ENCODE peak calls at places on chromosome 11, in five cellular contexts. I is A549, N is left ventricle myocardium inferior, T is IMR-90, E is neural crest cell. P is an unnamed sample.
A peak's percentile ranks its signal among the peaks of the same experiment; 100 is the strongest.

GRCh38 chr11:61160487-61161189 is 588 bp downstream of the VPS37C start:
- DNase-seq in N (no peak), I (no peak), T (no peak), E (no peak), P (no peak)

GRCh38 chr11:35082322-35083180 is 56.4 kb upstream of the CD44 start:
- DNase-seq in I (peak; percentile 81), T (peak; percentile 83), E (no peak), N (peak; percentile 45), P (peak; percentile 15)

GRCh38 chr11:119684361-119685072 is 44.5 kb downstream of the NECTIN1 start:
- DNase-seq in E (peak; percentile 18), T (peak; percentile 75), I (peak; percentile 10), N (no peak), P (peak; percentile 54)

GRCh38 chr11:129319201-129319600 is 56.4 kb upstream of the BARX2 start:
- DNase-seq in I (no peak), T (no peak), N (no peak), E (no peak), P (no peak)

GRCh38 chr11:107564877-107565218 is 687 bp downstream of the ALKBH8 start:
- DNase-seq in N (no peak), I (no peak), T (no peak), E (no peak), P (no peak)

GRCh38 chr11:100640071-100640470 is 47.0 kb upstream of the ARHGAP42 start:
- DNase-seq in N (no peak), I (no peak), T (peak; percentile 66), E (no peak), P (no peak)

GRCh38 chr11:132472411-132473205 is 1059.7 kb downstream of the OPCML start:
- DNase-seq in I (no peak), T (no peak), N (no peak), E (no peak), P (no peak)

GRCh38 chr11:69645801-69646492 is 5.0 kb downstream of the CCND1 start:
- DNase-seq in N (no peak), T (no peak), I (no peak), E (no peak), P (no peak)

GRCh38 chr11:2149471-2150205 is 10.4 kb upstream of the IGF2 start:
- DNase-seq in I (no peak), N (no peak), E (no peak), T (no peak), P (no peak)

GRCh38 chr11:125371451-125371935 is 124.6 kb downstream of the FEZ1 start:
- DNase-seq in T (no peak), I (no peak), N (no peak), E (no peak), P (peak; percentile 55)

GRCh38 chr11:12743834-12744449 is 69.7 kb downstream of the TEAD1 start:
- DNase-seq in E (no peak), I (no peak), T (no peak), N (no peak), P (no peak)

GRCh38 chr11:86138958-86139357 is 70.1 kb upstream of the PICALM start:
- DNase-seq in T (no peak), I (no peak), E (no peak), N (no peak), P (no peak)

GRCh38 chr11:1523779-1524178 is 37.2 kb upstream of the MOB2 start:
- DNase-seq in I (no peak), T (no peak), N (no peak), E (no peak), P (no peak)

GRCh38 chr11:33094157-33094556 is 54.8 kb downstream of the TCP11L1 start:
- DNase-seq in N (no peak), T (no peak), I (no peak), E (no peak), P (no peak)

GRCh38 chr11:10097615-10098014 is 196.4 kb downstream of the SBF2 start:
- DNase-seq in T (no peak), I (no peak), N (no peak), E (no peak), P (no peak)

GRCh38 chr11:126063510-126063858 is 818 bp upstream of the CDON start:
- DNase-seq in E (no peak), N (no peak), I (no peak), T (no peak), P (no peak)

GRCh38 chr11:85664561-85665481 is at the start of gene CREBZF:
- DNase-seq in T (peak; percentile 95), N (peak; percentile 94), I (peak; percentile 97), E (peak; percentile 94), P (peak; percentile 92)

GRCh38 chr11:46917109-46918086 is 952 bp downstream of the LRP4 start:
- DNase-seq in T (no peak), E (no peak), N (no peak), I (no peak), P (peak; percentile 10)

GRCh38 chr11:29707924-29708323 is 308.9 kb downstream of the KCNA4 start:
- DNase-seq in T (no peak), N (no peak), I (no peak), E (no peak), P (no peak)

GRCh38 chr11:57175478-57175877 is 6.3 kb upstream of the LRRC55 start:
- DNase-seq in I (no peak), T (no peak), N (no peak), E (no peak), P (no peak)

GRCh38 chr11:26248661-26249060 is 83.3 kb upstream of the ANO3 start:
- DNase-seq in T (no peak), I (no peak), E (no peak), N (no peak), P (no peak)

GRCh38 chr11:71222318-71223080 is 29.9 kb downstream of the SHANK2 start:
- DNase-seq in I (no peak), T (no peak), N (peak; percentile 53), E (no peak), P (no peak)

GRCh38 chr11:11978792-11979486 is 29.5 kb downstream of the DKK3 start:
- DNase-seq in N (peak; percentile 92), E (no peak), T (peak; percentile 80), I (no peak), P (no peak)

GRCh38 chr11:36153581-36153980 is 135.6 kb downstream of the COMMD9 start:
- DNase-seq in N (no peak), T (peak; percentile 35), I (no peak), E (no peak), P (no peak)

GRCh38 chr11:107719557-107720304 is 7.9 kb upstream of the SLN start:
- DNase-seq in I (no peak), N (no peak), T (no peak), E (no peak), P (no peak)

GRCh38 chr11:126411971-126412381 is 56.5 kb downstream of the ST3GAL4 start:
- DNase-seq in I (no peak), E (no peak), T (no peak), N (peak; percentile 67), P (no peak)

GRCh38 chr11:75814686-75815344 is at the start of gene UVRAG:
- DNase-seq in I (peak; percentile 99), T (peak; percentile 99), N (peak; percentile 97), E (peak; percentile 100), P (peak; percentile 99)
- TF ChIP-seq CTCF in I (no peak), T (no peak), N (peak; percentile 48), E (no peak), P (no peak)

GRCh38 chr11:64090811-64091516 is 55.2 kb downstream of the FLRT1 start:
- DNase-seq in I (peak; percentile 41), N (no peak), E (peak; percentile 37), T (peak; percentile 43), P (no peak)
- TF ChIP-seq CTCF in I (peak; percentile 7), N (no peak), E (no peak), T (no peak), P (no peak)

GRCh38 chr11:19805346-19805745 is 92.7 kb downstream of the NAV2 start:
- DNase-seq in E (no peak), N (no peak), I (no peak), T (no peak), P (no peak)

GRCh38 chr11:19806251-19806650 is 93.6 kb downstream of the NAV2 start:
- DNase-seq in T (no peak), I (no peak), N (no peak), E (no peak), P (no peak)

GRCh38 chr11:19805827-19806226 is 93.2 kb downstream of the NAV2 start:
- DNase-seq in N (no peak), T (peak; percentile 64), E (no peak), I (no peak), P (no peak)

GRCh38 chr11:19810852-19811251 is 98.2 kb downstream of the NAV2 start:
- DNase-seq in N (no peak), E (no peak), T (no peak), I (no peak), P (no peak)

GRCh38 chr11:19808076-19808911 is 95.7 kb downstream of the NAV2 start:
- DNase-seq in N (no peak), T (no peak), E (no peak), I (no peak), P (no peak)
- TF ChIP-seq CTCF in N (peak; percentile 48), T (no peak), E (no peak), I (peak; percentile 53), P (no peak)

GRCh38 chr11:78646564-78647185 is 72.0 kb upstream of the NARS2 start:
- DNase-seq in N (no peak), I (peak; percentile 60), T (peak; percentile 49), E (peak; percentile 48), P (peak; percentile 60)

GRCh38 chr11:78647266-78647915 is 72.7 kb upstream of the NARS2 start:
- DNase-seq in N (no peak), E (no peak), I (no peak), T (no peak), P (no peak)

GRCh38 chr11:78642979-78643675 is 68.5 kb upstream of the NARS2 start:
- DNase-seq in I (no peak), N (no peak), E (no peak), T (no peak), P (no peak)

GRCh38 chr11:78643676-78644056 is 69.0 kb upstream of the NARS2 start:
- DNase-seq in N (no peak), T (no peak), I (no peak), E (no peak), P (no peak)

GRCh38 chr11:78645226-78646202 is 70.8 kb upstream of the NARS2 start:
- DNase-seq in T (peak; percentile 72), N (peak; percentile 58), I (peak; percentile 68), E (peak; percentile 75), P (peak; percentile 84)
- TF ChIP-seq CTCF in T (peak; percentile 90), N (peak; percentile 98), I (peak; percentile 89), E (peak; percentile 97), P (peak; percentile 96)

DNA sequence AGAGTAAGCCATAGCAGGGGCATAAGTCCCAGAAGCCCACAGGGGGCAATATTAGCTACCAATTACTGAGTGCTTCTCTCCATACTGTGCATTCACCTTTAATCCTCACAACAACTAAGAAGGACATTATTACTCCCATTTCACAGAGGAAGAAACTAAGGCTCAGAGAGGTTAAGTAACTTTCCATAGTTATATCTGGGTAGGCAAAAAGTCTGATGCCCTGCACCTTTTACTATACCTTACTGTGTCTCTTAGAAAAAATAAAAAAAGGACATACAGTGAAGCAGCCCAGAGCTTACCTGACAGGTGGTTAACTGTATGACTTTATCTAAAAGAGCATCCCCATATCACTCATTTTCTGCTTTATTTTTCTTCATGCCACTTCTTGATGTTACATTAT is 2.6 kb downstream of the SERGEF start:
- DNase-seq in E (no peak), T (no peak), I (peak; percentile 16), N (no peak), P (no peak)
- TF ChIP-seq CTCF in E (no peak), T (peak; percentile 2), I (no peak), N (no peak), P (no peak)